ENCODE peak calls at places on chromosomes 16 and 17, in ten cellular contexts. P is tibial artery; M is CD8-positive, alpha-beta memory T cell; K is mammary epithelial cell; O is left ventricle myocardium inferior; Y is thoracic aorta; R is esophagus muscularis mucosa; L is Caco-2; H is right lobe of liver; B is A549. E is an unnamed sample. For H3K4me1, the result is how much of the 10 kb centered on the place peaks cover.

GRCh38 chr17:80025140-80025539 is 10.5 kb downstream of the TBC1D16 start:
- DNase-seq in H (no peak), M (no peak), Y (no peak), O (no peak), K (no peak), B (no peak), L (no peak), P (no peak), R (no peak), E (no peak)

GRCh38 chr17:6110592-6110991 is 40.4 kb downstream of the WSCD1 start:
- DNase-seq in B (no peak), Y (no peak), O (no peak), L (no peak), H (no peak), K (peak), M (no peak), P (no peak), R (no peak), E (no peak)

GRCh38 chr17:9350083-9350482 is 225.5 kb downstream of the STX8 start:
- DNase-seq in M (no peak), P (no peak), O (no peak), Y (no peak), R (no peak), B (no peak), L (no peak), K (peak), H (no peak), E (no peak)

GRCh38 chr16:8955828-8956227 is 7.9 kb downstream of the USP7 start:
- DNase-seq in B (no peak), O (no peak), K (no peak), H (no peak), M (no peak), P (no peak), R (no peak), Y (no peak), L (no peak), E (no peak)

GRCh38 chr17:38439436-38439835 is 11.2 kb downstream of the ARHGAP23 start:
- DNase-seq in Y (no peak), K (no peak), M (no peak), H (no peak), O (no peak), L (no peak), R (no peak), P (no peak), B (no peak), E (no peak)

GRCh38 chr16:53707671-53708070 is 3.7 kb downstream of the FTO start:
- DNase-seq in B (no peak), P (no peak), Y (no peak), M (no peak), H (no peak), L (no peak), O (no peak), K (no peak), R (no peak), E (no peak)

GRCh38 chr17:79917902-79918484 is 78.8 kb upstream of the CBX4 start:
- DNase-seq in M (no peak), O (no peak), Y (no peak), H (peak), R (no peak), L (no peak), P (no peak), B (no peak), K (no peak), E (no peak)

GRCh38 chr16:47229053-47229640 is 85.4 kb upstream of the NETO2 start:
- DNase-seq in M (no peak), Y (no peak), P (no peak), K (no peak), O (no peak), B (no peak), L (no peak), R (no peak), H (no peak), E (no peak)

GRCh38 chr16:74029122-74029805 is 267.4 kb upstream of the PSMD7 start:
- DNase-seq in K (no peak), H (no peak), P (no peak), L (no peak), Y (no peak), M (no peak), O (no peak), B (no peak), R (no peak), E (no peak)

GRCh38 chr16:86722970-86723369 is 144.6 kb downstream of the FOXL1 start:
- DNase-seq in K (peak), M (no peak), O (no peak), Y (no peak), L (no peak), H (no peak), R (no peak), P (no peak), B (no peak), E (no peak)

GRCh38 chr17:72661093-72661944 is 431.2 kb downstream of the SLC39A11 start:
- DNase-seq in B (no peak), K (peak), O (no peak), H (no peak), M (no peak), R (no peak), P (no peak), Y (no peak), L (no peak), E (peak)

GRCh38 chr17:59753522-59754467 is 46.3 kb downstream of the VMP1 start:
- DNase-seq in M (peak), P (no peak), H (no peak), K (peak), R (no peak), B (peak), O (no peak), L (no peak), Y (no peak), E (no peak)

GRCh38 chr17:32741381-32741780 is 135.5 kb downstream of the MYO1D start:
- DNase-seq in O (no peak), B (no peak), M (no peak), K (no peak), L (no peak), Y (no peak), P (no peak), H (no peak), R (no peak), E (no peak)

GRCh38 chr16:1559446-1559975 is 26.0 kb downstream of the TMEM204 start:
- DNase-seq in O (no peak), L (no peak), K (no peak), R (no peak), B (no peak), P (no peak), H (no peak), M (no peak), Y (no peak), E (no peak)

GRCh38 chr17:5425826-5426225 is 5.8 kb downstream of the RPAIN start:
- DNase-seq in K (no peak), Y (no peak), L (no peak), P (no peak), H (no peak), B (no peak), R (no peak), O (no peak), M (no peak), E (no peak)

GRCh38 chr16:78483124-78483992 is 383.9 kb downstream of the WWOX start:
- DNase-seq in H (no peak), B (no peak), P (no peak), K (no peak), O (no peak), R (no peak), L (no peak), M (no peak), Y (no peak), E (no peak)

GRCh38 chr17:40453881-40454630 is 10.8 kb downstream of the IGFBP4 start:
- DNase-seq in P (no peak), L (no peak), H (no peak), K (no peak), B (no peak), R (no peak), O (no peak), M (no peak), Y (no peak), E (no peak)
- H3K4me1 ChIP-seq in P (half or more), L (under half), H (under half), K (under half), B (half or more), R (half or more), O (half or more), M (under half), Y (half or more), E (under half)

GRCh38 chr17:78241277-78242023 is 10.0 kb downstream of the TMEM235 start:
- DNase-seq in K (peak), B (peak), R (no peak), O (no peak), P (no peak), Y (no peak), L (peak), H (no peak), M (no peak), E (no peak)
- H3K4me1 ChIP-seq in K (under half), B (under half), R (under half), O (under half), P (under half), Y (under half), L (under half), H (under half), M (under half), E (under half)

DNA sequence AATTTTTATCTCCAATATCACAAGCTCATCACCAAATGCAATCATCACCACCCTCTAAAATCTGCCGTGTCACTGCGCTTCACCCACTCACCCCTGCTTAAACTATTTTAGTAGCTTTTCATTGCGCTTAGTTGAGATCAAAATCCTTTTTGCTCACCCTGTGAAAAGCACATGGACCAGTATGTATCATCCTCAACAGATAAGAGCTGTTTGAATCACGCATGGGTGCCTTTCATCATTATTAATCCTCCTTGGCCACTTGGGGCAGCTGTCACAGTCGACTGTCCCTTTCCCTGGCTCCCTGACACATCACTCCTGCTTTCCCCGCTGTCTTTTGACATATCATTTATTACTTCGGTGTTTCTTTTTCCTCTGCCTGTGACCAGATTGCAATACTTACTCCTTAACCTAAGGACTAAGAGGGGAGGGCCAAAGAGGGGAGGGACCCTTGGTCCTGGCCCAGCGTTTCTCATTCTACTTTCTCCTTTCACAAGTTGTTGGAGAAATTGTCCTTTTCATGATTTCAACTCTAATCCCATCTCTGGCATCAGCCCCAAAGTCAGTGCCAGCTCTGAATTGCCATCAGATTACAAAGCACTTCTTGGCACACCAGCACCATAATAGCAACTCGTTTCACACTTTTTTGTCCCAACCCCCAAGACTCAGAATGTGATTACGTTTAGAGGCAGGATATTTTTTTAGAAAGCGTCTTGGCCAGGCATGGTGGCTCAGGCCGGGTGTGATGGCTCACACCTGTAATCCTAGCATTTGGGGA is 8.6 kb upstream of the KDM6B start:
- DNase-seq in P (no peak), K (no peak), L (no peak), H (no peak), Y (no peak), M (no peak), R (no peak), O (no peak), B (peak), E (no peak)
- H3K4me1 ChIP-seq in P (under half), K (under half), L (under half), H (under half), Y (under half), M (under half), R (under half), O (under half), B (under half), E (under half)

GRCh38 chr17:18327556-18327955 is 12.5 kb downstream of the SMCR8 start:
- DNase-seq in P (no peak), M (no peak), O (no peak), H (no peak), L (no peak), B (no peak), Y (no peak), K (no peak), R (no peak), E (no peak)
- H3K4me1 ChIP-seq in P (under half), M (under half), O (under half), H (under half), L (under half), B (under half), Y (under half), K (under half), R (under half), E (under half)